ENCODE peak calls at places on chromosomes 13 and 19, in seven cellular contexts. One of them, this sample, is unnamed.

GRCh38 chr13:19181621-19182485 is at the start of gene TUBA3C:
- DNase-seq in progenitor cell of endocrine pancreas: no peak
- DNase-seq in AG09309: no peak
- DNase-seq in uterus: no peak
- DNase-seq in fibroblast of pulmonary artery: no peak
- DNase-seq in Calu3: no peak
- DNase-seq in colonic mucosa: peak
- DNase-seq in this sample: no peak

GRCh38 chr13:43405457-43405856 is 381.3 kb downstream of the ENOX1 start:
- DNase-seq in uterus: no peak
- DNase-seq in Calu3: no peak
- DNase-seq in progenitor cell of endocrine pancreas: no peak
- DNase-seq in colonic mucosa: no peak
- DNase-seq in fibroblast of pulmonary artery: peak
- DNase-seq in AG09309: no peak
- DNase-seq in this sample: peak

GRCh38 chr13:72390909-72391308 is 336.5 kb downstream of the MZT1 start:
- DNase-seq in fibroblast of pulmonary artery: peak
- DNase-seq in AG09309: no peak
- DNase-seq in progenitor cell of endocrine pancreas: no peak
- DNase-seq in colonic mucosa: no peak
- DNase-seq in uterus: no peak
- DNase-seq in Calu3: no peak
- DNase-seq in this sample: peak

GRCh38 chr13:99656092-99656745 is 154.9 kb downstream of the TM9SF2 start:
- DNase-seq in Calu3: peak
- DNase-seq in uterus: peak
- DNase-seq in colonic mucosa: peak
- DNase-seq in fibroblast of pulmonary artery: peak
- DNase-seq in progenitor cell of endocrine pancreas: peak
- DNase-seq in AG09309: peak
- DNase-seq in this sample: peak

GRCh38 chr19:17703823-17704463 is 15.3 kb upstream of the MAP1S start:
- DNase-seq in fibroblast of pulmonary artery: peak
- DNase-seq in progenitor cell of endocrine pancreas: no peak
- DNase-seq in uterus: no peak
- DNase-seq in colonic mucosa: peak
- DNase-seq in Calu3: no peak
- DNase-seq in AG09309: no peak
- DNase-seq in this sample: peak

GRCh38 chr13:100363874-100364273 is 224.7 kb downstream of the GGACT start:
- DNase-seq in uterus: no peak
- DNase-seq in progenitor cell of endocrine pancreas: no peak
- DNase-seq in fibroblast of pulmonary artery: peak
- DNase-seq in Calu3: no peak
- DNase-seq in AG09309: peak
- DNase-seq in colonic mucosa: no peak
- DNase-seq in this sample: peak

GRCh38 chr19:4722671-4723464 is 774 bp downstream of the DPP9 start:
- DNase-seq in colonic mucosa: peak
- DNase-seq in fibroblast of pulmonary artery: peak
- DNase-seq in progenitor cell of endocrine pancreas: no peak
- DNase-seq in Calu3: no peak
- DNase-seq in uterus: peak
- DNase-seq in AG09309: peak
- DNase-seq in this sample: peak

GRCh38 chr13:27493981-27494380 is 43.6 kb upstream of the MTIF3 start:
- DNase-seq in fibroblast of pulmonary artery: no peak
- DNase-seq in Calu3: no peak
- DNase-seq in colonic mucosa: no peak
- DNase-seq in uterus: no peak
- DNase-seq in AG09309: no peak
- DNase-seq in progenitor cell of endocrine pancreas: no peak
- DNase-seq in this sample: no peak

GRCh38 chr13:98386632-98387031 is 190.3 kb downstream of the STK24 start:
- DNase-seq in fibroblast of pulmonary artery: no peak
- DNase-seq in Calu3: no peak
- DNase-seq in uterus: no peak
- DNase-seq in colonic mucosa: no peak
- DNase-seq in progenitor cell of endocrine pancreas: no peak
- DNase-seq in AG09309: no peak
- DNase-seq in this sample: peak

GRCh38 chr19:45305421-45305820 is 17.3 kb downstream of the CKM start:
- DNase-seq in colonic mucosa: no peak
- DNase-seq in Calu3: no peak
- DNase-seq in fibroblast of pulmonary artery: peak
- DNase-seq in progenitor cell of endocrine pancreas: no peak
- DNase-seq in uterus: no peak
- DNase-seq in AG09309: no peak
- DNase-seq in this sample: no peak

GRCh38 chr19:45357445-45357783 is 13.0 kb downstream of the ERCC2 start:
- DNase-seq in colonic mucosa: no peak
- DNase-seq in AG09309: no peak
- DNase-seq in progenitor cell of endocrine pancreas: no peak
- DNase-seq in fibroblast of pulmonary artery: no peak
- DNase-seq in Calu3: no peak
- DNase-seq in uterus: no peak
- DNase-seq in this sample: no peak

GRCh38 chr19:13089139-13089856 is 13.4 kb downstream of the LYL1 start:
- DNase-seq in Calu3: no peak
- DNase-seq in progenitor cell of endocrine pancreas: no peak
- DNase-seq in uterus: no peak
- DNase-seq in AG09309: no peak
- DNase-seq in colonic mucosa: no peak
- DNase-seq in fibroblast of pulmonary artery: no peak
- DNase-seq in this sample: no peak

GRCh38 chr19:2186071-2186846 is 22.5 kb downstream of the DOT1L start:
- DNase-seq in colonic mucosa: peak
- DNase-seq in AG09309: peak
- DNase-seq in uterus: peak
- DNase-seq in fibroblast of pulmonary artery: peak
- DNase-seq in progenitor cell of endocrine pancreas: no peak
- DNase-seq in Calu3: no peak
- DNase-seq in this sample: no peak

GRCh38 chr13:113299951-113300350 is 2.9 kb downstream of the LAMP1 start:
- DNase-seq in Calu3: no peak
- DNase-seq in colonic mucosa: no peak
- DNase-seq in progenitor cell of endocrine pancreas: no peak
- DNase-seq in fibroblast of pulmonary artery: no peak
- DNase-seq in AG09309: no peak
- DNase-seq in uterus: no peak
- DNase-seq in this sample: no peak

GRCh38 chr19:41144403-41144802 is 30.2 kb downstream of the CYP2F1 start:
- DNase-seq in progenitor cell of endocrine pancreas: peak
- DNase-seq in fibroblast of pulmonary artery: peak
- DNase-seq in Calu3: peak
- DNase-seq in colonic mucosa: peak
- DNase-seq in uterus: peak
- DNase-seq in AG09309: peak
- DNase-seq in this sample: peak

GRCh38 chr13:90445179-90445578 is 902.3 kb upstream of the MIR17HG start:
- DNase-seq in colonic mucosa: no peak
- DNase-seq in Calu3: peak
- DNase-seq in progenitor cell of endocrine pancreas: no peak
- DNase-seq in AG09309: peak
- DNase-seq in fibroblast of pulmonary artery: peak
- DNase-seq in uterus: no peak
- DNase-seq in this sample: peak

GRCh38 chr19:4058696-4059492 is 7.8 kb downstream of the ZBTB7A start:
- DNase-seq in uterus: peak
- DNase-seq in fibroblast of pulmonary artery: no peak
- DNase-seq in progenitor cell of endocrine pancreas: no peak
- DNase-seq in colonic mucosa: peak
- DNase-seq in AG09309: no peak
- DNase-seq in Calu3: no peak
- DNase-seq in this sample: no peak

GRCh38 chr19:30229524-30230174 is 142.5 kb upstream of the ZNF536 start:
- DNase-seq in AG09309: no peak
- DNase-seq in colonic mucosa: no peak
- DNase-seq in fibroblast of pulmonary artery: no peak
- DNase-seq in progenitor cell of endocrine pancreas: no peak
- DNase-seq in uterus: no peak
- DNase-seq in Calu3: no peak
- DNase-seq in this sample: no peak

GRCh38 chr13:98445340-98446233 is 131.3 kb downstream of the STK24 start:
- DNase-seq in AG09309: no peak
- DNase-seq in uterus: peak
- DNase-seq in colonic mucosa: peak
- DNase-seq in fibroblast of pulmonary artery: peak
- DNase-seq in progenitor cell of endocrine pancreas: peak
- DNase-seq in Calu3: peak
- DNase-seq in this sample: peak

GRCh38 chr19:8569066-8569761 is 8.0 kb downstream of the MYO1F start:
- DNase-seq in progenitor cell of endocrine pancreas: no peak
- DNase-seq in Calu3: peak
- DNase-seq in AG09309: peak
- DNase-seq in uterus: no peak
- DNase-seq in fibroblast of pulmonary artery: peak
- DNase-seq in colonic mucosa: peak
- DNase-seq in this sample: peak

GRCh38 chr13:113839536-113840204 is 24.2 kb downstream of the GAS6 start:
- DNase-seq in fibroblast of pulmonary artery: no peak
- DNase-seq in Calu3: no peak
- DNase-seq in AG09309: no peak
- DNase-seq in progenitor cell of endocrine pancreas: no peak
- DNase-seq in uterus: no peak
- DNase-seq in colonic mucosa: peak
- DNase-seq in this sample: peak

GRCh38 chr13:44819762-44820161 is 169.5 kb downstream of the NUFIP1 start:
- DNase-seq in AG09309: no peak
- DNase-seq in progenitor cell of endocrine pancreas: no peak
- DNase-seq in colonic mucosa: no peak
- DNase-seq in Calu3: no peak
- DNase-seq in fibroblast of pulmonary artery: no peak
- DNase-seq in uterus: no peak
- DNase-seq in this sample: no peak

GRCh38 chr13:84366484-84366883 is 484.2 kb upstream of the SLITRK1 start:
- DNase-seq in progenitor cell of endocrine pancreas: no peak
- DNase-seq in Calu3: no peak
- DNase-seq in fibroblast of pulmonary artery: peak
- DNase-seq in AG09309: no peak
- DNase-seq in uterus: no peak
- DNase-seq in colonic mucosa: no peak
- DNase-seq in this sample: no peak

GRCh38 chr19:16244091-16244490 is 46.4 kb downstream of the AP1M1 start:
- DNase-seq in progenitor cell of endocrine pancreas: no peak
- DNase-seq in fibroblast of pulmonary artery: peak
- DNase-seq in Calu3: no peak
- DNase-seq in AG09309: no peak
- DNase-seq in colonic mucosa: no peak
- DNase-seq in uterus: no peak
- DNase-seq in this sample: no peak

GRCh38 chr19:55027472-55028337 is 10.4 kb downstream of the GP6 start:
- DNase-seq in colonic mucosa: no peak
- DNase-seq in Calu3: no peak
- DNase-seq in progenitor cell of endocrine pancreas: no peak
- DNase-seq in uterus: no peak
- DNase-seq in fibroblast of pulmonary artery: no peak
- DNase-seq in AG09309: no peak
- DNase-seq in this sample: no peak
- TF ChIP-seq CTCF in colonic mucosa: no peak
- TF ChIP-seq CTCF in Calu3: no peak
- TF ChIP-seq CTCF in progenitor cell of endocrine pancreas: no peak
- TF ChIP-seq CTCF in uterus: no peak
- TF ChIP-seq CTCF in fibroblast of pulmonary artery: no peak
- TF ChIP-seq CTCF in AG09309: no peak
- TF ChIP-seq CTCF in this sample: no peak

GRCh38 chr13:111122631-111123030 is 7.5 kb downstream of the ARHGEF7 start:
- DNase-seq in uterus: no peak
- DNase-seq in AG09309: no peak
- DNase-seq in colonic mucosa: no peak
- DNase-seq in fibroblast of pulmonary artery: no peak
- DNase-seq in progenitor cell of endocrine pancreas: no peak
- DNase-seq in Calu3: no peak
- DNase-seq in this sample: no peak
- TF ChIP-seq CTCF in uterus: no peak
- TF ChIP-seq CTCF in AG09309: no peak
- TF ChIP-seq CTCF in colonic mucosa: no peak
- TF ChIP-seq CTCF in fibroblast of pulmonary artery: no peak
- TF ChIP-seq CTCF in progenitor cell of endocrine pancreas: no peak
- TF ChIP-seq CTCF in Calu3: no peak
- TF ChIP-seq CTCF in this sample: no peak

DNA sequence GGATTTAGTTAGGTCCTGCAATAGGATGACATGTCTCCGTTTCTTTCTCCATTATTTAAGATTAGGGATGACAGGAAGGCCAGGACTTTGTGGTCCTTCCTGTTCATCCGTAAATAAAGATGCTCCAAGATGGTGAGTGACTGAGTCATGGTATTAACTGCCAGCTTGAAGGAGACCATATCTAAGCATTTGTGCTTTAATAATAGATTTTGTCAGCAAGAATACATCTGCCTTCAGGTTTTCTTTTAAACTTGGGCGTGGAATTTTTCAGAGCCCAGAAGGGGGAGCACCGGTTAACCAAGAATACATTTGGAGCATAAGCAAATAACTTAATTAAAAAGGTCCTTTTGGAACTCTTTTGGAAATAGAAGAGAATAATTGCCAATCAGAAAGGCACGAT is 68.2 kb downstream of the ARHGAP35 start:
- DNase-seq in colonic mucosa: no peak
- DNase-seq in progenitor cell of endocrine pancreas: no peak
- DNase-seq in fibroblast of pulmonary artery: no peak
- DNase-seq in uterus: no peak
- DNase-seq in Calu3: no peak
- DNase-seq in AG09309: no peak
- DNase-seq in this sample: no peak
- TF ChIP-seq CTCF in colonic mucosa: no peak
- TF ChIP-seq CTCF in progenitor cell of endocrine pancreas: peak
- TF ChIP-seq CTCF in fibroblast of pulmonary artery: peak
- TF ChIP-seq CTCF in uterus: no peak
- TF ChIP-seq CTCF in Calu3: no peak
- TF ChIP-seq CTCF in AG09309: peak
- TF ChIP-seq CTCF in this sample: no peak

GRCh38 chr19:35306473-35307246 is 14.7 kb downstream of the MAG start:
- DNase-seq in progenitor cell of endocrine pancreas: no peak
- DNase-seq in fibroblast of pulmonary artery: no peak
- DNase-seq in colonic mucosa: no peak
- DNase-seq in Calu3: peak
- DNase-seq in AG09309: no peak
- DNase-seq in uterus: no peak
- DNase-seq in this sample: peak
- TF ChIP-seq CTCF in progenitor cell of endocrine pancreas: peak
- TF ChIP-seq CTCF in fibroblast of pulmonary artery: peak
- TF ChIP-seq CTCF in colonic mucosa: no peak
- TF ChIP-seq CTCF in Calu3: peak
- TF ChIP-seq CTCF in AG09309: peak
- TF ChIP-seq CTCF in uterus: no peak
- TF ChIP-seq CTCF in this sample: no peak

GRCh38 chr19:50547385-50548190 is 20.6 kb downstream of the LRRC4B start:
- DNase-seq in uterus: no peak
- DNase-seq in Calu3: no peak
- DNase-seq in AG09309: no peak
- DNase-seq in colonic mucosa: no peak
- DNase-seq in progenitor cell of endocrine pancreas: no peak
- DNase-seq in fibroblast of pulmonary artery: no peak
- DNase-seq in this sample: no peak
- TF ChIP-seq CTCF in uterus: no peak
- TF ChIP-seq CTCF in Calu3: no peak
- TF ChIP-seq CTCF in AG09309: no peak
- TF ChIP-seq CTCF in colonic mucosa: no peak
- TF ChIP-seq CTCF in progenitor cell of endocrine pancreas: no peak
- TF ChIP-seq CTCF in fibroblast of pulmonary artery: no peak
- TF ChIP-seq CTCF in this sample: no peak

This sample was measured in epithelial cell of esophagus.